ENCODE peak calls at places on chromosomes 12 and 14, in four cellular contexts. I is sigmoid colon, J is ovary, W is hepatocyte. U is an unnamed sample.

GRCh38 chr12:24750263-24750662 is 198.6 kb downstream of the BCAT1 start:
- DNase-seq in J (no peak), W (no peak), I (no peak), U (no peak)

GRCh38 chr12:124319368-124320050 is 24.6 kb downstream of the RFLNA start:
- DNase-seq in J (no peak), I (no peak), W (no peak), U (no peak)

GRCh38 chr12:56517854-56518253 is 3.8 kb upstream of the RBMS2 start:
- DNase-seq in I (no peak), W (no peak), J (no peak), U (no peak)

GRCh38 chr12:97757431-97758091 is 295.0 kb downstream of the RMST start:
- DNase-seq in J (no peak), I (no peak), W (no peak), U (no peak)

GRCh38 chr14:88895116-88895515 is 70.7 kb downstream of the TTC8 start:
- DNase-seq in W (peak), J (peak), I (no peak), U (no peak)

GRCh38 chr12:14167005-14167628 is 185.7 kb upstream of the GRIN2B start:
- DNase-seq in W (peak), I (no peak), J (no peak), U (peak)

GRCh38 chr12:131457331-131458047 is 253.4 kb upstream of the SFSWAP start:
- DNase-seq in J (no peak), I (no peak), W (no peak), U (no peak)

GRCh38 chr14:96782436-96782835 is 14.7 kb upstream of the VRK1 start:
- DNase-seq in W (no peak), J (no peak), I (no peak), U (no peak)

GRCh38 chr12:69097619-69098368 is 141.6 kb upstream of the CPSF6 start:
- DNase-seq in W (no peak), I (no peak), J (no peak), U (no peak)

GRCh38 chr14:101761881-101762529 is 496 bp downstream of the PPP2R5C start:
- DNase-seq in J (peak), W (peak), I (peak), U (no peak)

GRCh38 chr14:102090713-102091112 is 3.9 kb upstream of the HSP90AA1 start:
- DNase-seq in W (no peak), J (no peak), I (no peak), U (no peak)

GRCh38 chr12:53287741-53288216 is 7.6 kb upstream of the PFDN5 start:
- DNase-seq in W (peak), J (peak), I (peak), U (peak)

GRCh38 chr14:29716150-29716549 is 211.5 kb downstream of the PRKD1 start:
- DNase-seq in W (no peak), I (no peak), J (no peak), U (no peak)

GRCh38 chr12:104895405-104895804 is 62.7 kb downstream of the SLC41A2 start:
- DNase-seq in I (no peak), W (no peak), J (no peak), U (no peak)

GRCh38 chr12:103823871-103824270 is 17.2 kb downstream of the NT5DC3 start:
- DNase-seq in J (no peak), I (no peak), W (no peak), U (no peak)

GRCh38 chr14:36217732-36218131 is 41.2 kb upstream of the PTCSC3 start:
- DNase-seq in I (no peak), J (no peak), W (no peak), U (no peak)

GRCh38 chr14:104673481-104673880 is 15.9 kb upstream of the INF2 start:
- DNase-seq in I (peak), W (no peak), J (no peak), U (no peak)

GRCh38 chr14:106875503-106875902 is 1349.1 kb downstream of the TMEM121 start:
- DNase-seq in W (no peak), J (peak), I (no peak), U (no peak)

GRCh38 chr14:97290977-97291376 is 493.8 kb downstream of the VRK1 start:
- DNase-seq in W (no peak), J (no peak), I (no peak), U (no peak)

GRCh38 chr12:119208626-119209061 is 29.9 kb downstream of the HSPB8 start:
- DNase-seq in I (peak), W (peak), J (no peak), U (peak)

GRCh38 chr12:24996820-24997219 is 47.9 kb upstream of the BCAT1 start:
- DNase-seq in W (no peak), J (no peak), I (no peak), U (no peak)

GRCh38 chr14:90049390-90049789 is 12.4 kb upstream of the KCNK13 start:
- DNase-seq in W (no peak), J (no peak), I (no peak), U (no peak)

GRCh38 chr12:52235822-52236291 is 2.8 kb downstream of the KRT7 start:
- DNase-seq in J (no peak), W (peak), I (peak), U (no peak)

GRCh38 chr14:77007975-77008421 is 20.5 kb downstream of the IRF2BPL start:
- DNase-seq in W (peak), J (no peak), I (no peak), U (no peak)

GRCh38 chr14:52844262-52845060 is 53.1 kb upstream of the GNPNAT1 start:
- DNase-seq in I (no peak), W (no peak), J (peak), U (no peak)

GRCh38 chr12:26940820-26941219 is 2.5 kb downstream of the FGFR1OP2 start:
- DNase-seq in W (no peak), J (no peak), I (no peak), U (no peak)

GRCh38 chr14:71863049-71863448 is 69.2 kb upstream of the RGS6 start:
- DNase-seq in I (no peak), J (no peak), W (no peak), U (no peak)

GRCh38 chr14:50366589-50366988 is 30.1 kb downstream of the CDKL1 start:
- DNase-seq in W (no peak), I (no peak), J (no peak), U (no peak)

GRCh38 chr14:50363734-50364113 is 33.0 kb downstream of the CDKL1 start:
- DNase-seq in J (no peak), I (no peak), W (no peak), U (no peak)

GRCh38 chr14:50362791-50363733 is 33.6 kb downstream of the CDKL1 start:
- DNase-seq in I (no peak), W (no peak), J (no peak), U (no peak)

GRCh38 chr14:50366115-50366514 is 30.6 kb downstream of the CDKL1 start:
- DNase-seq in W (no peak), I (no peak), J (no peak), U (no peak)

GRCh38 chr14:50364792-50365191 is 31.9 kb downstream of the CDKL1 start:
- DNase-seq in I (no peak), W (peak), J (no peak), U (no peak)
- H3K27ac ChIP-seq in I (no peak), W (peak), J (no peak), U (no peak)

GRCh38 chr14:30960216-30960615 is 65.2 kb upstream of the AP4S1 start:
- DNase-seq in J (no peak), I (no peak), W (no peak), U (no peak)
- H3K27ac ChIP-seq in J (no peak), I (no peak), W (no peak), U (no peak)

DNA sequence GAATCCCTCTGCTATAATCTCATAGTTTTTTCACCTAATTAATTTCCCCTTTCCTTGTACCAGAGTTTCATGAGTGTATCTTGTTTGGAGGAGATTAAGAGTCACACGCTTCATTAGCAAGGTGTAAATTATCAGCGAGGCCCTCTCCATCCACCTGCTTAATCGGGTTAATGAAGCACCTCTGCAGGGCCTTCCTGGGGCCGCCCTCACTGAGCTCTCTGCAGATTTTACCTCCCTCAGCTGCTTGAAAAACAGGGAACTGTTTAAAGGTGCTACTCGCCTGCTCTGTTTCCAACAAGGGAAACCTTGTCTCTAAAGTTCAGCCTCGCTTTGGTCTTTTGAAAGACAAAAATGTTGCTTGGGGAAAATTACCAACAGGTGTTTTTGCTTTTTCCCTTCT is 35.8 kb downstream of the OTX2 start:
- DNase-seq in I (no peak), W (no peak), J (no peak), U (no peak)
- H3K27ac ChIP-seq in I (no peak), W (no peak), J (no peak), U (no peak)

GRCh38 chr12:480831-481230 is 21.1 kb downstream of the B4GALNT3 start:
- DNase-seq in W (no peak), I (no peak), J (peak), U (peak)
- H3K27ac ChIP-seq in W (no peak), I (peak), J (no peak), U (peak)

DNA sequence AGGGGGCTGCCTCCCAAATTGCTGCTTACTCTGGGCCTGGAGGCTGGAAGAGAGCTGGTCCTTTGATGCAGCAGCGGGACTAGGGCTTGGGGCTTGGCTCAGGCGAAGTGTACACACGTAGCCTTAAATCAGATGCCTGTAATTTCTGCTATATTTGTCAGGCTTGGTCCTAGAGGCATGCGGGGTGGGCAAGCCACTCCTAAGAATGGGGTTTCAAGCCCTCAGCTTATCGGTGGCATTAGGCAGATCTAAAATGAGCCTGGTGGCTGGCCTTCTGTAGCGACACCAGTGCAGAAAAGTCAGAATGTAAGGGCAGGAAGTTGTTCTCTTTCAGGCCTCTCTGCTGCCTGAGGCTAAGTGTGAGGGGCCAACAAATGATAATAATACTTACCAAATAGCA is 927 bp upstream of the SLC8A3 start:
- DNase-seq in W (no peak), I (no peak), J (no peak), U (no peak)
- H3K27ac ChIP-seq in W (peak), I (no peak), J (no peak), U (no peak)

U was measured in right atrium auricular region.